ENCODE peak calls at places on chromosome 11, in four cellular contexts. One of them, this sample, is unnamed.

GRCh38 chr11:1152316-1153104 is 5.2 kb upstream of the MUC5AC start:
- DNase-seq in adrenal gland: no peak
- DNase-seq in Panc1: peak; percentile 48
- DNase-seq in transverse colon: no peak
- DNase-seq in this sample: no peak

GRCh38 chr11:1929621-1930447 is 10.3 kb downstream of the TNNT3 start:
- DNase-seq in transverse colon: no peak
- DNase-seq in Panc1: no peak
- DNase-seq in adrenal gland: no peak
- DNase-seq in this sample: no peak

GRCh38 chr11:130514316-130514715 is 65.9 kb downstream of the ADAMTS15 start:
- DNase-seq in Panc1: no peak
- DNase-seq in transverse colon: no peak
- DNase-seq in adrenal gland: no peak
- DNase-seq in this sample: no peak

GRCh38 chr11:50394017-50394416 is 361.3 kb downstream of the OR4C45 start:
- DNase-seq in transverse colon: no peak
- DNase-seq in adrenal gland: no peak
- DNase-seq in Panc1: no peak
- DNase-seq in this sample: no peak

GRCh38 chr11:132058211-132058772 is 687.9 kb downstream of the NTM start:
- DNase-seq in transverse colon: peak; percentile 17
- DNase-seq in adrenal gland: peak; percentile 18
- DNase-seq in Panc1: no peak
- DNase-seq in this sample: peak; percentile 85

GRCh38 chr11:123351375-123351774 is 78.7 kb upstream of the GRAMD1B start:
- DNase-seq in transverse colon: no peak
- DNase-seq in adrenal gland: no peak
- DNase-seq in Panc1: no peak
- DNase-seq in this sample: peak; percentile 44

GRCh38 chr11:113014731-113015455 is 53.7 kb downstream of the NCAM1 start:
- DNase-seq in transverse colon: peak; percentile 20
- DNase-seq in adrenal gland: peak; percentile 71
- DNase-seq in Panc1: no peak
- DNase-seq in this sample: no peak

GRCh38 chr11:77166021-77166420 is 38.0 kb downstream of the MYO7A start:
- DNase-seq in transverse colon: no peak
- DNase-seq in Panc1: no peak
- DNase-seq in adrenal gland: no peak
- DNase-seq in this sample: no peak

GRCh38 chr11:130476200-130476921 is 27.9 kb downstream of the ADAMTS15 start:
- DNase-seq in adrenal gland: no peak
- DNase-seq in Panc1: no peak
- DNase-seq in transverse colon: no peak
- DNase-seq in this sample: peak; percentile 62

GRCh38 chr11:36357831-36358230 is 61.7 kb downstream of the PRR5L start:
- DNase-seq in adrenal gland: no peak
- DNase-seq in Panc1: no peak
- DNase-seq in transverse colon: no peak
- DNase-seq in this sample: no peak

GRCh38 chr11:118536726-118537125 is 5.7 kb downstream of the TMEM25 start:
- DNase-seq in Panc1: no peak
- DNase-seq in transverse colon: no peak
- DNase-seq in adrenal gland: peak; percentile 77
- DNase-seq in this sample: no peak

GRCh38 chr11:96340555-96340885 is 2.5 kb downstream of the MAML2 start:
- DNase-seq in Panc1: no peak
- DNase-seq in transverse colon: no peak
- DNase-seq in adrenal gland: no peak
- DNase-seq in this sample: no peak

GRCh38 chr11:96339704-96340554 is 3.1 kb downstream of the MAML2 start:
- DNase-seq in adrenal gland: no peak
- DNase-seq in Panc1: no peak
- DNase-seq in transverse colon: no peak
- DNase-seq in this sample: no peak

GRCh38 chr11:96335389-96335788 is 7.6 kb downstream of the MAML2 start:
- DNase-seq in Panc1: no peak
- DNase-seq in adrenal gland: no peak
- DNase-seq in transverse colon: no peak
- DNase-seq in this sample: no peak

GRCh38 chr11:96338910-96339703 is 3.9 kb downstream of the MAML2 start:
- DNase-seq in transverse colon: peak; percentile 56
- DNase-seq in Panc1: no peak
- DNase-seq in adrenal gland: peak; percentile 46
- DNase-seq in this sample: peak; percentile 52

GRCh38 chr11:96337541-96338530 is 5.2 kb downstream of the MAML2 start:
- DNase-seq in transverse colon: no peak
- DNase-seq in adrenal gland: peak; percentile 21
- DNase-seq in Panc1: no peak
- DNase-seq in this sample: no peak
- H3K4me1 ChIP-seq in transverse colon: peaks cover 22% of the 10 kb centered on the region
- H3K4me1 ChIP-seq in adrenal gland: peaks cover 23% of the 10 kb centered on the region
- H3K4me1 ChIP-seq in Panc1: peaks cover 34% of the 10 kb centered on the region
- H3K4me1 ChIP-seq in this sample: peaks cover 4% of the 10 kb centered on the region

GRCh38 chr11:78664606-78665005 is 89.9 kb upstream of the NARS2 start:
- DNase-seq in Panc1: no peak
- DNase-seq in adrenal gland: no peak
- DNase-seq in transverse colon: no peak
- DNase-seq in this sample: peak; percentile 52

GRCh38 chr11:78667462-78667861 is 92.8 kb upstream of the NARS2 start:
- DNase-seq in transverse colon: no peak
- DNase-seq in Panc1: no peak
- DNase-seq in adrenal gland: no peak
- DNase-seq in this sample: no peak

GRCh38 chr11:78669249-78669648 is 94.6 kb upstream of the NARS2 start:
- DNase-seq in transverse colon: no peak
- DNase-seq in Panc1: no peak
- DNase-seq in adrenal gland: no peak
- DNase-seq in this sample: no peak

GRCh38 chr11:78662811-78663210 is 88.1 kb upstream of the NARS2 start:
- DNase-seq in Panc1: no peak
- DNase-seq in transverse colon: no peak
- DNase-seq in adrenal gland: no peak
- DNase-seq in this sample: no peak

DNA sequence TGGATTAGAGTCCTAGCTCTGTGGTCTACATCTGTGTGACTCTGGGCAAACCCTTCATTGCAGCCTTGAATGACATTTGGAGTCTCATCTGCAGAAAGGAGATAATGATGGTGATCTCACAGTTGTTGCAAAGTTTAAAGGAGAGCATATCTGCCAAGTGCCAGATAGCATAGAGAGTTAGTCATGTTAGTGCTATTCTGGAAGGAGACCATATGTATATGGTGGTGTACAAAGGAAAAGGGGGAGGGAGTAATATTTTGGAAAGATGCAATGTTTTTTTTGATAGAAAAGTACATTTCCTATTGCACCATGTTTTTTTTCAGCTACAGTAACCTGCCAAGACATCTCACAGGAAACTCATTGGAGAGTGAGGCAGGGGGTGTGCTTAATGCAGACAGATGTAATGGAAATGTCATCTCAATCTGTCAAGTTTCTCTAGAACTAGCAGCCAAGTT is 92.0 kb upstream of the NARS2 start:
- DNase-seq in transverse colon: no peak
- DNase-seq in adrenal gland: no peak
- DNase-seq in Panc1: no peak
- DNase-seq in this sample: no peak
- H3K4me1 ChIP-seq in transverse colon: no peaks in the 10 kb centered on the region
- H3K4me1 ChIP-seq in adrenal gland: no peaks in the 10 kb centered on the region
- H3K4me1 ChIP-seq in Panc1: no peaks in the 10 kb centered on the region
- H3K4me1 ChIP-seq in this sample: no peaks in the 10 kb centered on the region

GRCh38 chr11:46387456-46387855 is 4.1 kb downstream of the CHRM4 start:
- DNase-seq in Panc1: no peak
- DNase-seq in adrenal gland: no peak
- DNase-seq in transverse colon: no peak
- DNase-seq in this sample: no peak
- H3K4me1 ChIP-seq in Panc1: peaks cover 20% of the 10 kb centered on the region
- H3K4me1 ChIP-seq in adrenal gland: peaks cover 14% of the 10 kb centered on the region
- H3K4me1 ChIP-seq in transverse colon: peaks cover 8% of the 10 kb centered on the region
- H3K4me1 ChIP-seq in this sample: peaks cover 9% of the 10 kb centered on the region

GRCh38 chr11:75548571-75549272 is 13.3 kb upstream of the SERPINH1 start:
- DNase-seq in Panc1: no peak
- DNase-seq in adrenal gland: no peak
- DNase-seq in transverse colon: no peak
- DNase-seq in this sample: no peak
- H3K4me1 ChIP-seq in Panc1: no peaks in the 10 kb centered on the region
- H3K4me1 ChIP-seq in adrenal gland: peaks cover 1% of the 10 kb centered on the region
- H3K4me1 ChIP-seq in transverse colon: no peaks in the 10 kb centered on the region
- H3K4me1 ChIP-seq in this sample: peaks cover 2% of the 10 kb centered on the region

GRCh38 chr11:66464916-66465315 is 1.8 kb upstream of the PELI3 start:
- DNase-seq in adrenal gland: no peak
- DNase-seq in transverse colon: no peak
- DNase-seq in Panc1: no peak
- DNase-seq in this sample: no peak

GRCh38 chr11:66466225-66467033 is at the start of gene PELI3:
- DNase-seq in transverse colon: peak; percentile 96
- DNase-seq in Panc1: no peak
- DNase-seq in adrenal gland: peak; percentile 93
- DNase-seq in this sample: peak; percentile 93

GRCh38 chr11:66462010-66462409 is 4.7 kb upstream of the PELI3 start:
- DNase-seq in adrenal gland: no peak
- DNase-seq in transverse colon: no peak
- DNase-seq in Panc1: no peak
- DNase-seq in this sample: no peak

GRCh38 chr11:66465371-66466224 is 1.1 kb upstream of the PELI3 start:
- DNase-seq in transverse colon: no peak
- DNase-seq in adrenal gland: no peak
- DNase-seq in Panc1: no peak
- DNase-seq in this sample: no peak

DNA sequence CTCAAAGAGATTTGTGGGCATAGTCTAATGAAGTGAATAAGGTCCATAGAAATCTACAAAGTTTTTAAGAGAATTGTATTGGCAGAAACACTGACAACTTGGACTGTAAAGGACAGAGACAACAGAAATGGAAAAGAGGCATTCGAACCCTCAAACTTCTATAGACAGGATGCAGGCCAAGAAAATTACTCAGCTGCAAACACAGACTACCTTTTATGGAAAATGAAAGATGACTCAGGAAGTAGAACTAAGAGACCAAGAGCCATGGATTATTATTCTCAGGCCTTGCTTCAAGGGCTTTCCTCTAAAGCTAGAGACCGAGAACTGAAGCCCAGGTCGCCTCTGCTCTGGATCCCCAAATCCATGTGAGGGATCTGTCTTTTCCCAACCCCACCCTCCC is 3.8 kb upstream of the PELI3 start:
- DNase-seq in transverse colon: no peak
- DNase-seq in Panc1: no peak
- DNase-seq in adrenal gland: no peak
- DNase-seq in this sample: no peak
- H3K4me1 ChIP-seq in transverse colon: peaks cover 7% of the 10 kb centered on the region
- H3K4me1 ChIP-seq in Panc1: peaks cover 10% of the 10 kb centered on the region
- H3K4me1 ChIP-seq in adrenal gland: peaks cover 7% of the 10 kb centered on the region
- H3K4me1 ChIP-seq in this sample: peaks cover 6% of the 10 kb centered on the region

GRCh38 chr11:111635706-111636045 is 33.4 kb downstream of the SIK2 start:
- DNase-seq in adrenal gland: peak; percentile 43
- DNase-seq in transverse colon: peak; percentile 24
- DNase-seq in Panc1: no peak
- DNase-seq in this sample: no peak
- H3K4me1 ChIP-seq in adrenal gland: peaks cover 7% of the 10 kb centered on the region
- H3K4me1 ChIP-seq in transverse colon: peaks cover 17% of the 10 kb centered on the region
- H3K4me1 ChIP-seq in Panc1: peaks cover 12% of the 10 kb centered on the region
- H3K4me1 ChIP-seq in this sample: peaks cover 2% of the 10 kb centered on the region

GRCh38 chr11:33324211-33324985 is 67.2 kb downstream of the HIPK3 start:
- DNase-seq in transverse colon: no peak
- DNase-seq in Panc1: no peak
- DNase-seq in adrenal gland: no peak
- DNase-seq in this sample: no peak
- H3K4me1 ChIP-seq in transverse colon: peaks cover 13% of the 10 kb centered on the region
- H3K4me1 ChIP-seq in Panc1: peaks cover 3% of the 10 kb centered on the region
- H3K4me1 ChIP-seq in adrenal gland: peaks cover 7% of the 10 kb centered on the region
- H3K4me1 ChIP-seq in this sample: peaks cover 6% of the 10 kb centered on the region

GRCh38 chr11:19511066-19511412 is 201.6 kb upstream of the NAV2 start:
- DNase-seq in adrenal gland: no peak
- DNase-seq in Panc1: no peak
- DNase-seq in transverse colon: no peak
- DNase-seq in this sample: no peak

GRCh38 chr11:19513253-19513652 is 199.4 kb upstream of the NAV2 start:
- DNase-seq in adrenal gland: no peak
- DNase-seq in transverse colon: no peak
- DNase-seq in Panc1: no peak
- DNase-seq in this sample: no peak

GRCh38 chr11:19512621-19513020 is 200.0 kb upstream of the NAV2 start:
- DNase-seq in adrenal gland: no peak
- DNase-seq in Panc1: no peak
- DNase-seq in transverse colon: no peak
- DNase-seq in this sample: no peak

GRCh38 chr11:19510468-19510867 is 202.2 kb upstream of the NAV2 start:
- DNase-seq in adrenal gland: no peak
- DNase-seq in Panc1: no peak
- DNase-seq in transverse colon: no peak
- DNase-seq in this sample: no peak

DNA sequence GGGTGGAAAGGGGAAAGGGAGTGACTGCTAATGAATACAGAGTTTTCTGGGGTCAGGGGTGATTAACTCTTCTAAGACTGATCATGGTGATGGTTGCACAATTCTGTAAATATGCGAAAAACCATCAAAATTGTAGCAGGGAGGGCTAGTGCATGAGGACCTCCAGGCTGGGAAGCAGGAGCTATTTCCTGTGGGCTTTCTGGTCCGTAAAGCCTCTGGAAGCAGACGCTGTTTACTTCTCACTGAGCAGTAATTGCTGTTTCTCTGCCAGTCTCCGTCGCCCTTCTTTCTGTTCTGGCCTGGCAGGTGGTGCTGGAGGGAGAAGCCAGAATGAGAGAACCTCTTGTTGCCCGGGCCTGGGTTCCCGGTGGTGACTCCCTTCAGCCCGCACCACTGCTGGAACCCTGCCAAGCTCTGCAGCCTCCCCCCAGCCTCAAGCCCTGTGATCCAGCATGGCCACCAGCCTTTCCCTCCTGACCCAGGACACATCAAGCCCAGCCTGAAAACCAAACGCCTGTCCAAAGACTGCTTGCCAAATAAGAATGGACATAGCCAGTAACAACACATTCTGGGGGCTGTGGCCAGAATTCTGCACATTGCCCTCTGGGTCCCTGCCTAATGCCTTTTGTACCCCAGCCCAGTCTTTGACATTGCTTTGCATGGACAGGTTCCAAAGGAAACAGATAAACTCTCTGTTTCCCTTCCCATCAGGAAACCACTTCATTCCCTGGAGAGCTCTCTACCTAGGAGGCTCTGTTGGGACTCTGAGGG is 201.0 kb upstream of the NAV2 start:
- DNase-seq in transverse colon: peak; percentile 10
- DNase-seq in Panc1: no peak
- DNase-seq in adrenal gland: peak; percentile 49
- DNase-seq in this sample: no peak
- H3K4me1 ChIP-seq in transverse colon: no peaks in the 10 kb centered on the region
- H3K4me1 ChIP-seq in Panc1: peaks cover 5% of the 10 kb centered on the region
- H3K4me1 ChIP-seq in adrenal gland: no peaks in the 10 kb centered on the region
- H3K4me1 ChIP-seq in this sample: no peaks in the 10 kb centered on the region

This sample was measured in mesendoderm.